ENCODE peak calls at places on chromosomes 11 and 22, in six cellular contexts. Q is HCT116, A is H1, Z is K562, C is HepG2, N is GM12878. J is an unnamed sample.

GRCh38 chr11:133619397-133619796 is 87.1 kb upstream of the OPCML start:
- DNase-seq in C (no peak), A (no peak), Q (no peak), Z (no peak), N (no peak), J (peak; percentile 38)

GRCh38 chr11:85955531-85955930 is 100.3 kb downstream of the CCDC83 start:
- DNase-seq in A (no peak), Q (no peak), N (no peak), Z (no peak), C (no peak), J (peak; percentile 35)

GRCh38 chr11:204587-205109 is 2.6 kb downstream of the BET1L start:
- DNase-seq in C (no peak), Z (no peak), A (no peak), N (no peak), Q (no peak), J (no peak)

GRCh38 chr11:120547301-120547700 is 35.8 kb downstream of the GRIK4 start:
- DNase-seq in N (no peak), A (no peak), Z (no peak), C (no peak), Q (no peak), J (no peak)

GRCh38 chr11:69049490-69049867 is 747 bp downstream of the TPCN2 start:
- DNase-seq in C (no peak), Q (no peak), Z (no peak), A (no peak), N (no peak), J (no peak)

GRCh38 chr11:76752321-76753175 is 30.6 kb upstream of the TSKU start:
- DNase-seq in A (no peak), C (no peak), Q (no peak), N (no peak), Z (peak; percentile 46), J (no peak)

GRCh38 chr11:115869780-115870431 is 365.7 kb upstream of the CADM1 start:
- DNase-seq in A (peak; percentile 54), Z (no peak), N (peak; percentile 51), Q (no peak), C (peak; percentile 13), J (peak; percentile 57)

GRCh38 chr11:1548221-1549070 is 23.6 kb downstream of the DUSP8 start:
- DNase-seq in A (no peak), N (no peak), Z (no peak), Q (peak; percentile 62), C (no peak), J (no peak)

GRCh38 chr11:118434553-118435232 is 1.6 kb upstream of the KMT2A start:
- DNase-seq in A (no peak), N (no peak), Q (no peak), Z (no peak), C (no peak), J (no peak)

GRCh38 chr11:12402027-12402426 is 24.7 kb downstream of the PARVA start:
- DNase-seq in Z (no peak), A (no peak), N (no peak), C (no peak), Q (no peak), J (no peak)

GRCh38 chr11:35145249-35145648 is 6.3 kb downstream of the CD44 start:
- DNase-seq in A (no peak), C (no peak), Z (peak; percentile 25), Q (no peak), N (peak; percentile 86), J (no peak)

GRCh38 chr11:119787074-119787461 is 58.1 kb upstream of the NECTIN1 start:
- DNase-seq in N (no peak), Q (no peak), A (no peak), C (no peak), Z (no peak), J (no peak)

GRCh38 chr22:33677536-33677935 is 242.7 kb downstream of the LARGE1 start:
- DNase-seq in A (no peak), Q (no peak), Z (no peak), C (no peak), N (no peak), J (no peak)

GRCh38 chr11:42770444-42771065 is 541.2 kb upstream of the API5 start:
- DNase-seq in A (peak; percentile 7), Q (no peak), C (peak; percentile 30), N (no peak), Z (peak; percentile 11), J (peak; percentile 52)

GRCh38 chr11:128323381-128323780 is 264.0 kb downstream of the ETS1 start:
- DNase-seq in Q (no peak), Z (no peak), C (no peak), N (no peak), A (no peak), J (no peak)

GRCh38 chr11:64745523-64746328 is 1.8 kb upstream of the RASGRP2 start:
- DNase-seq in C (no peak), N (no peak), Q (no peak), Z (peak; percentile 91), A (no peak), J (no peak)

GRCh38 chr22:32800158-32800557 is 1.3 kb upstream of the TIMP3 start:
- DNase-seq in A (no peak), Z (no peak), Q (no peak), N (no peak), C (no peak), J (no peak)

GRCh38 chr11:95793111-95793510 is 2.8 kb downstream of the CEP57 start:
- DNase-seq in Q (no peak), N (no peak), C (no peak), A (no peak), Z (no peak), J (no peak)

GRCh38 chr11:66559141-66559861 is 9.1 kb downstream of the CTSF start:
- DNase-seq in Q (no peak), Z (peak; percentile 96), N (no peak), C (no peak), A (no peak), J (no peak)

GRCh38 chr11:75151346-75152047 is 590 bp downstream of the SLCO2B1 start:
- DNase-seq in Q (no peak), A (no peak), C (no peak), N (no peak), Z (no peak), J (no peak)

GRCh38 chr11:56950510-56950909 is 38.2 kb upstream of the OR5AK2 start:
- DNase-seq in N (no peak), Z (no peak), Q (no peak), A (no peak), C (no peak), J (no peak)

DNA sequence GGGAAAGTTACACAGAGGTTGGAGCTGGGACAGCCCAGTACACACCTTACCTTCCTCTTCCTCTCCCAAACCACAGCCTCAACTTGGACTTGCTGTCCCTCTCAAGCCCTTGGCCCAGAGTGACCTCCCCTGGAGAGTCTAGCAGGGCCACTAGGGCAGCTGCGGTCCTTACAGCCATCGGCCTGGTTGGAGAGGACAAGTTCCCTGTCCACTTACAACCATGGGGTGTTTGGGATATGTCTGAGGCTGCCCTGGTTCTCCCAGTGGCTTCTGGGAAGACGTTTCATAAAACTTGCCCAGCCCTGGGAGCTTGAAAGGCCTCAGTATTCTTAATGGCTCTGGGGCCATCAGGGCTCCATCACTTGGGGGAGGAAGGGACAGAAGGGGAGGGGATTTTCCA is 13.1 kb upstream of the DGKZ start:
- DNase-seq in C (no peak), A (no peak), N (no peak), Z (no peak), Q (no peak), J (no peak)
- H3K4me1 ChIP-seq in C (peaks cover 4% of the 10 kb centered on the region), A (peaks cover 40% of the 10 kb centered on the region), N (no peaks in the 10 kb centered on the region), Z (peaks cover 44% of the 10 kb centered on the region), Q (no peaks in the 10 kb centered on the region), J (peaks cover 68% of the 10 kb centered on the region)

DNA sequence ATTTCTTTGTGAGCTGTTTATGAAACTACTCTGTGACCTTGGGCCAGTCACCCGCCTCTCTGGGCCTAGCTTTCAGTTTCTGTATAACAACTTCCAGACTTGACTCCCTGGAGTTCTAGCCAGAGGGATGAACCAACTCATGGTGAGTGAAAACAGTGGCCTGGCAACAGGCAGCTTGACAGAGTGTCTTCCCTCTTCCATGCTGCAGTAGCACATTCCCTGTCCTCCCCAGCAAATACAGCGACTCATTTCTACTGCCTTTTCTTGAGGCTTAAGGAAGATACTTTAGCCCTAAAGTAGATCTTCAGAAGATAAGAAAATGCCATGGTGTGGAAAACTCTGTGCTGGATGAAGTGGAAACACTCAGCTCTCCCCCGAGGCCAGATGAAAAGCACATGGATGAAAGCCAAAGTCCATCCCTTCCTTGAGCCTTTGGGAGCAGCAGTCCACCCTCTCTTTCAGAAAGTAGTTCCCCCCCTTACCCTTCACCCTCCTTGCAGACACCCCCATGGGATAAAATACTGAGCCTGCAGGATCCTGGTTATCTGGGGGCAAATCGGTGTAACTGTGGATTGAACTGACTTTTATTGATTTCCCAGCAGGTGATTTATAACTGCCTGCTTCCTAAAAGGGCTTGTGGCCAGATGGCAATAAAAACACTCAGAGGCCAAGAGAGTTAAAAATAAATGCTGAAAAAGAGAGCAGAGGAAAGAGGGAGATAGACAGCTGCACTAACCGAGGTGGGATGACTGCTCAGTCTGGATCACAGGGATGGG is 24.1 kb downstream of the IRAG1 start:
- DNase-seq in N (no peak), A (no peak), Z (no peak), C (no peak), Q (no peak), J (no peak)
- TF ChIP-seq ZNF274 in N (no peak), A (no peak), Z (no peak), C (no peak), Q (no peak), J (no peak)

DNA sequence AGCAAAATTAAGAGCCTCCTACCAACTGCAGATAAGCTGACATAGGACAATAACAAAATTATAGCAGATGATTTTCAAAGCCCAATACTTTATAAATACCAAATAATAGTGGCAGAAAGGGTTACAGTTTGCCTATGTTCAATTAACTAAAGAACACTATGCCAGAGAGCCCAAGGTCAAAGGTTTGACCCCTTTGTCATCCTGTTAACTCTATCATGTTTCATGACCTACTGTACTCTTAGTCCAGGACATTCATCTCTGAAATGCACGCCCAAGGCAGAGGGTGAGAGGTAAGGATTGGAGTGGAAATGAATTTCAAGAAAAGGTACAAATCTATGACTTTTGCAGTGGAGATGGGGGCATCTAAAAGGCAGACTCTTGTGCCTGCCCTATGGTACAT is 70.6 kb downstream of the DDIAS start:
- DNase-seq in C (no peak), N (no peak), A (no peak), Q (no peak), Z (no peak), J (no peak)
- H3K4me1 ChIP-seq in C (peaks cover 14% of the 10 kb centered on the region), N (peaks cover 43% of the 10 kb centered on the region), A (no peaks in the 10 kb centered on the region), Q (no peaks in the 10 kb centered on the region), Z (no peaks in the 10 kb centered on the region), J (no peaks in the 10 kb centered on the region)

GRCh38 chr11:9840460-9841004 is 176.7 kb downstream of the SWAP70 start:
- DNase-seq in A (no peak), Z (no peak), Q (no peak), C (no peak), N (no peak), J (no peak)

GRCh38 chr11:9834281-9834680 is 170.4 kb downstream of the SWAP70 start:
- DNase-seq in Z (no peak), N (no peak), A (no peak), C (no peak), Q (no peak), J (no peak)

GRCh38 chr11:9838961-9839360 is 175.1 kb downstream of the SWAP70 start:
- DNase-seq in N (peak; percentile 51), Z (no peak), C (no peak), A (no peak), Q (no peak), J (no peak)

GRCh38 chr11:9839550-9839949 is 175.7 kb downstream of the SWAP70 start:
- DNase-seq in Q (no peak), C (no peak), A (no peak), N (no peak), Z (no peak), J (no peak)

DNA sequence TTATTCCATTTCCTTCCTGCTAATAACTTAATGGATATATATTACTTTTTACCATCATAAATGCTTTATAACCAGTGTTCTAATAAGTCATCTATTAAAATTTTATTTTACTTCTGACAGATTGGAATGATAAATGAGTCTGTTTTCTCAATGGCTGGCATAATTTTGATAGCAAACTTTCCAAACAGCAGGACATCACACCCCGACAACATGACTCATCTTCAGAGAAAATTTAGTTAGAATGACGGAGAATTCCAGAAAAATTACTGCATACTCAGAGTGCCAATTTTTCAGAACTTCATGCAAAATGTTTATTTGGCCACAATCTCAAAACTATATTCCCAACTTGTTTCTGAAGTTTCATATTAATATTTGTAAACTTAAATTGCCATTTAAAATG is 174.4 kb downstream of the SWAP70 start:
- DNase-seq in Z (no peak), A (no peak), N (no peak), Q (no peak), C (no peak), J (no peak)
- TF ChIP-seq ZNF274 in Z (no peak), A (no peak), N (no peak), Q (no peak), C (no peak), J (no peak)